ENCODE peak calls at places on chromosomes 3 and 15, in five cellular contexts. R, P, L, N and X are unnamed samples.

GRCh38 chr3:154766765-154767503 is 313.2 kb upstream of the MME start:
- DNase-seq in L (peak), P (no peak), R (peak), N (no peak), X (no peak)

GRCh38 chr3:23389686-23390085 is 186.6 kb downstream of the UBE2E2 start:
- DNase-seq in L (peak), N (no peak), R (no peak), P (no peak), X (no peak)

GRCh38 chr3:43217633-43218032 is 68.7 kb upstream of the SNRK start:
- DNase-seq in P (no peak), N (no peak), L (no peak), R (no peak), X (no peak)

GRCh38 chr3:108493862-108494261 is 16.5 kb downstream of the MYH15 start:
- DNase-seq in R (peak), N (peak), P (no peak), L (no peak), X (no peak)

GRCh38 chr15:40249477-40250303 is 10.8 kb downstream of the PAK6 start:
- DNase-seq in N (no peak), P (no peak), L (no peak), R (peak), X (no peak)

GRCh38 chr3:69948246-69948862 is 51.2 kb upstream of the SAMMSON start:
- DNase-seq in R (no peak), L (peak), N (peak), P (peak), X (peak)

GRCh38 chr3:37150621-37151020 is 23.8 kb downstream of the LRRFIP2 start:
- DNase-seq in P (no peak), N (no peak), R (no peak), L (no peak), X (no peak)

GRCh38 chr15:90067181-90067952 is 34.9 kb downstream of the IDH2 start:
- DNase-seq in L (no peak), R (no peak), P (no peak), N (no peak), X (no peak)

GRCh38 chr3:124780356-124780755 is 50.1 kb downstream of the UMPS start:
- DNase-seq in N (no peak), R (peak), L (no peak), P (peak), X (no peak)

GRCh38 chr3:65855370-65856100 is 183.2 kb downstream of the MAGI1 start:
- DNase-seq in L (no peak), N (no peak), R (no peak), P (no peak), X (no peak)

GRCh38 chr15:91912336-91912735 is 58.8 kb downstream of the SLCO3A1 start:
- DNase-seq in L (peak), N (no peak), R (no peak), P (no peak), X (no peak)

GRCh38 chr3:8457039-8457438 is 44.6 kb upstream of the LMCD1 start:
- DNase-seq in N (no peak), P (no peak), R (no peak), L (no peak), X (no peak)

GRCh38 chr3:48086736-48087470 is 70.7 kb upstream of the MAP4 start:
- DNase-seq in P (peak), L (no peak), N (no peak), R (no peak), X (no peak)

GRCh38 chr3:3998140-3998977 is 199.1 kb downstream of the LRRN1 start:
- DNase-seq in N (peak), P (peak), L (peak), R (peak), X (peak)

GRCh38 chr3:10397879-10398278 is 77.0 kb upstream of the SEC13 start:
- DNase-seq in P (no peak), L (no peak), N (no peak), R (no peak), X (no peak)

GRCh38 chr3:169980055-169980454 is 13.4 kb downstream of the SEC62 start:
- DNase-seq in P (no peak), L (no peak), R (no peak), N (no peak), X (no peak)